ENCODE peak calls at places on chromosome 9, in ten cellular contexts. R is PC-3, C is HFFc6, V is tibial nerve, M is cardiac muscle cell, O is HCT116, E is GM20000, W is Calu3, Q is BE2C, Y is GM13976. X is an unnamed sample.

GRCh38 chr9:105244996-105245719 is 707 bp downstream of the SLC44A1 start:
- DNase-seq in M (peak; percentile 46), C (peak; percentile 18), V (no peak), R (peak; percentile 49), Q (peak; percentile 15), W (peak; percentile 78), O (no peak), Y (peak; percentile 49), E (peak; percentile 48), X (peak; percentile 56)

GRCh38 chr9:23375511-23375910 is 450.5 kb downstream of the ELAVL2 start:
- DNase-seq in M (no peak), V (no peak), C (no peak), O (no peak), Y (no peak), W (no peak), Q (no peak), E (no peak), R (no peak), X (no peak)

GRCh38 chr9:132288371-132288770 is 66.4 kb downstream of the SETX start:
- DNase-seq in R (no peak), Y (no peak), Q (no peak), V (no peak), C (peak; percentile 62), M (peak; percentile 41), O (no peak), E (no peak), W (no peak), X (no peak)

GRCh38 chr9:95008151-95008771 is 281.8 kb downstream of the AOPEP start:
- DNase-seq in W (no peak), V (no peak), C (no peak), R (peak; percentile 29), Q (peak; percentile 47), E (no peak), O (no peak), Y (no peak), M (no peak), X (peak; percentile 40)

GRCh38 chr9:122382901-122383850 is 12.4 kb downstream of the PTGS1 start:
- DNase-seq in O (no peak), V (no peak), M (peak; percentile 87), C (no peak), R (no peak), W (peak; percentile 26), Q (no peak), Y (no peak), E (no peak), X (no peak)

GRCh38 chr9:13090588-13090987 is 188.9 kb downstream of the MPDZ start:
- DNase-seq in R (no peak), W (no peak), M (peak; percentile 14), Q (no peak), V (no peak), E (no peak), C (no peak), Y (no peak), O (no peak), X (no peak)

GRCh38 chr9:108182950-108183381 is 672.8 kb downstream of the ACTL7B start:
- DNase-seq in O (no peak), M (no peak), E (peak; percentile 18), Y (peak; percentile 23), V (no peak), W (no peak), R (peak; percentile 35), C (no peak), Q (no peak), X (no peak)

GRCh38 chr9:116494815-116495634 is 192.1 kb upstream of the TRIM32 start:
- DNase-seq in E (peak; percentile 31), V (no peak), O (peak; percentile 35), Y (no peak), M (no peak), Q (peak; percentile 30), W (peak; percentile 42), C (no peak), R (peak; percentile 46), X (peak; percentile 36)

GRCh38 chr9:120916573-120916972 is 10.0 kb downstream of the TRAF1 start:
- DNase-seq in Y (no peak), W (no peak), V (peak; percentile 80), R (no peak), C (peak; percentile 35), Q (peak; percentile 70), O (no peak), M (peak; percentile 90), E (no peak), X (no peak)

GRCh38 chr9:97594414-97594921 is 38.7 kb downstream of the TSTD2 start:
- DNase-seq in W (no peak), Q (peak; percentile 72), V (no peak), O (no peak), C (no peak), E (no peak), M (no peak), Y (no peak), R (no peak), X (no peak)

GRCh38 chr9:117265253-117265652 is 149.6 kb downstream of the ASTN2 start:
- DNase-seq in E (no peak), V (no peak), Y (no peak), W (no peak), C (no peak), Q (no peak), M (no peak), O (no peak), R (no peak), X (no peak)

GRCh38 chr9:120818595-120818994 is 24.1 kb downstream of the PSMD5 start:
- DNase-seq in C (no peak), M (no peak), Q (no peak), R (no peak), O (no peak), W (no peak), Y (no peak), E (no peak), V (no peak), X (no peak)

GRCh38 chr9:83385317-83385716 is 152.9 kb downstream of the FRMD3 start:
- DNase-seq in W (no peak), O (no peak), M (no peak), Q (peak; percentile 22), Y (no peak), E (no peak), C (no peak), R (no peak), V (no peak), X (no peak)

GRCh38 chr9:36543916-36544315 is 28.8 kb upstream of the MELK start:
- DNase-seq in R (no peak), O (no peak), V (peak; percentile 62), Q (no peak), E (no peak), C (peak; percentile 6), Y (no peak), W (no peak), M (peak; percentile 83), X (no peak)

GRCh38 chr9:91899611-91900010 is 50.4 kb downstream of the ROR2 start:
- DNase-seq in W (no peak), V (no peak), Y (no peak), Q (no peak), C (no peak), M (no peak), R (no peak), O (no peak), E (no peak), X (no peak)
- TF ChIP-seq CTCF in W (no peak), V (no peak), Y (no peak), Q (no peak), C (no peak), M (no peak), R (no peak), O (no peak), E (no peak), X (no peak)

DNA sequence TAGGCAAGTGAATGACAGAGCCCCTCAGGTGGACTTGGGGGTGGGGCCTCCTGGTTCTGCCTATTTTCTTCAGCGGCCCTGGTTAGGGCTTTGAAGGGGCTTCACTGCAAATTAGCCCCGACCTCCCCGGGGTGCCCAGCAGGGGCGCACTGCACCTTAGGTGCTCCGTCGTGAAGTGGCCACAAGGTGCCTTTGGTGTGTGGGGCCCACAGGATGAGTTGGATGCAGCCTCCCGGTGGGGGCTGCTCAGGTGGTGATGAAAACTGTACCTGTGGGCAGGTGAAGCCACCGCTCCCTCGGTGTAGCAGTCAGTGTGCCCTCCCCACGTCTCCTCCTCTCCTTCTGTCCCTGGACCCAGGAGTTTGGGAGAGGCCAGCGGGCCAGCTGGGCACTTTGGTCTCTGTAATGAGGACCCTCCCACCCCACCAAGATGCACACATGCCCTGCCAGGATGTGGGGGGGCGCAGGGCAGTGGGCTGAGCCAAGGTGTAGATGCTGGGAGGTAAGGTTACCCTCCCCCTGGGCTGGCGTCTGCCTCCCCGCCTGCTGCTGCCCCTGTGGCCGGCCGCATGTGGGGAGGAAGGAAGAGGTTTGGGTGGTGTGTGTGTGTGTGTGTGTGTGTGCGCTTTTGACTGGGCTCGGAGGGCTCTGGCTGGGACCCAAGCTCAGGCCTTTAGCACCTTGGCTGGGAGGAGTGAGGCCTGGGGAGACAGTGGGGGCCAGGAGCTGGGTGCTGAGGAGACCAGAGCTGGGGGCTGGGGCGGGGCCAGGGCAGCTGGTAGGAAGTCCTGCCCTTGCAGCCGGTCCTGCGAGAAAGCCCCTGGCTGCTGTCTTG is 55.6 kb downstream of the RXRA start:
- DNase-seq in O (no peak), M (peak; percentile 24), R (no peak), C (no peak), W (no peak), Q (no peak), Y (peak; percentile 71), V (no peak), E (peak; percentile 78), X (no peak)
- TF ChIP-seq CTCF in O (peak; percentile 68), M (no peak), R (peak; percentile 40), C (peak; percentile 42), W (peak; percentile 18), Q (peak; percentile 26), Y (peak; percentile 9), V (peak; percentile 11), E (peak; percentile 36), X (no peak)

DNA sequence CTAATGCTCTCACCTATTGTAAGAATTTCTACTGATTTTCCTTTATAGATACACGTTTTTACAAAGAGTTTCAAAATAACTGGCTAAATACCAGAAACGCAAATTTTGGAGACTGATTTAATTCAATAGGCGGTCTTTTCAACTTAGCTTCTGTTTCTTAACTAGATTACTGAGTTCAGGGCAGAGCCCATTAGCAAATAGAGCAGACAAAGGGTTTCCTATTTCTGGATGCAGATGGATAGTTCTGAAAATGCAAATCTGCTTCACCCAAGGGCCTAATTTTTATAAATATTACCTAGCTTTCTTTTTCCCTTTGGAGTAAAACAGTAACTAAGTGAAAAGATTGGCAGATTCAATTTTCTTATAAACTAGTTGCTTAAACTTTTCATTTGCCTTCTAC is 13.6 kb upstream of the KIAA1958 start:
- DNase-seq in E (no peak), W (no peak), C (no peak), V (no peak), Q (no peak), R (no peak), O (no peak), Y (no peak), M (no peak), X (no peak)
- TF ChIP-seq CTCF in E (no peak), W (no peak), C (no peak), V (no peak), Q (no peak), R (no peak), O (no peak), Y (no peak), M (no peak), X (no peak)

GRCh38 chr9:10613413-10613812 is 611 bp upstream of the PTPRD start:
- DNase-seq in V (no peak), O (no peak), Y (no peak), E (no peak), Q (no peak), C (no peak), M (no peak), W (no peak), R (no peak), X (no peak)

GRCh38 chr9:10614201-10614870 is 1.5 kb upstream of the PTPRD start:
- DNase-seq in C (no peak), R (peak; percentile 3), Y (no peak), V (no peak), Q (no peak), E (no peak), M (no peak), O (no peak), W (no peak), X (no peak)

GRCh38 chr9:10612649-10613398 is at the start of gene PTPRD:
- DNase-seq in Y (peak; percentile 66), Q (peak; percentile 61), M (peak; percentile 32), R (peak; percentile 77), E (peak; percentile 71), C (no peak), W (peak; percentile 19), V (no peak), O (no peak), X (peak; percentile 73)
- TF ChIP-seq CTCF in Y (peak; percentile 8), Q (no peak), M (no peak), R (no peak), E (no peak), C (no peak), W (no peak), V (no peak), O (no peak), X (peak; percentile 9)